ENCODE peak calls at places on chromosomes 12 and 14, in five cellular contexts. H, T, F, O and Q are unnamed samples.

GRCh38 chr12:50059440-50060119 is 2.2 kb downstream of the ASIC1 start:
- DNase-seq in O (no peak), H (peak; percentile 98), T (no peak), F (peak; percentile 48), Q (no peak)

GRCh38 chr14:103899316-103899715 is 28.9 kb upstream of the TDRD9 start:
- DNase-seq in O (no peak), T (peak; percentile 44), H (no peak), F (no peak), Q (no peak)

GRCh38 chr12:70891059-70891632 is 29.4 kb downstream of the PTPRR start:
- DNase-seq in F (no peak), O (no peak), H (no peak), T (no peak), Q (no peak)

GRCh38 chr14:72594099-72594901 is 299.6 kb downstream of the DPF3 start:
- DNase-seq in H (peak; percentile 67), F (no peak), O (no peak), T (no peak), Q (peak; percentile 27)

GRCh38 chr12:14185441-14186192 is 179.9 kb upstream of the ATF7IP start:
- DNase-seq in H (peak; percentile 51), F (peak; percentile 70), O (peak; percentile 45), T (no peak), Q (peak; percentile 48)

GRCh38 chr14:104864267-104865068 is 600 bp upstream of the CEP170B start:
- DNase-seq in F (peak; percentile 26), H (peak; percentile 1), T (peak; percentile 94), O (no peak), Q (no peak)

GRCh38 chr14:50225974-50226297 is 5.4 kb downstream of the SOS2 start:
- DNase-seq in O (no peak), F (peak; percentile 11), H (peak; percentile 58), T (no peak), Q (no peak)

GRCh38 chr14:43503508-43503907 is 1003.6 kb downstream of the FSCB start:
- DNase-seq in H (peak; percentile 0), F (no peak), T (no peak), O (no peak), Q (no peak)

GRCh38 chr14:51357250-51357649 is 117.2 kb downstream of the TMX1 start:
- DNase-seq in O (no peak), T (no peak), H (no peak), F (peak; percentile 54), Q (no peak)

GRCh38 chr12:12612403-12612802 is 727 bp downstream of the CREBL2 start:
- DNase-seq in O (peak; percentile 46), H (peak; percentile 84), F (peak; percentile 85), T (no peak), Q (peak; percentile 45)

GRCh38 chr12:7756993-7757392 is 8.0 kb upstream of the NANOGNB start:
- DNase-seq in O (no peak), T (no peak), H (no peak), F (no peak), Q (no peak)

GRCh38 chr12:112852810-112853209 is 54.0 kb upstream of the OAS1 start:
- DNase-seq in F (no peak), H (no peak), T (no peak), O (no peak), Q (no peak)

GRCh38 chr12:115403253-115403652 is 719.3 kb upstream of the TBX3 start:
- DNase-seq in O (no peak), H (no peak), T (no peak), F (no peak), Q (no peak)

GRCh38 chr12:45050751-45051489 is at the start of gene DBX2:
- DNase-seq in T (no peak), O (peak; percentile 17), H (no peak), F (peak; percentile 39), Q (no peak)

GRCh38 chr12:6424848-6425247 is 19.9 kb upstream of the CD27 start:
- DNase-seq in F (no peak), H (no peak), O (no peak), T (no peak), Q (no peak)

GRCh38 chr12:96190403-96191170 is 3.6 kb upstream of the ELK3 start:
- DNase-seq in T (no peak), O (no peak), F (peak; percentile 59), H (no peak), Q (no peak)

GRCh38 chr12:24396266-24396665 is 446.8 kb upstream of the SOX5 start:
- DNase-seq in H (no peak), O (no peak), F (peak; percentile 73), T (no peak), Q (no peak)

GRCh38 chr14:19823765-19824164 is 20.2 kb downstream of the OR4N2 start:
- DNase-seq in O (no peak), F (no peak), T (no peak), H (no peak), Q (no peak)

GRCh38 chr14:63939006-63939270 is 86.1 kb downstream of the SYNE2 start:
- DNase-seq in O (no peak), F (no peak), T (no peak), H (no peak), Q (no peak)

GRCh38 chr12:64810831-64811230 is 13.6 kb upstream of the TBC1D30 start:
- DNase-seq in F (no peak), H (no peak), O (no peak), T (no peak), Q (no peak)

GRCh38 chr14:69652942-69653680 is 41.7 kb downstream of the SUSD6 start:
- DNase-seq in F (no peak), O (no peak), T (no peak), H (peak; percentile 90), Q (peak; percentile 25)

GRCh38 chr14:34711169-34711568 is 3.2 kb downstream of the CFL2 start:
- DNase-seq in T (no peak), H (no peak), O (peak; percentile 73), F (peak; percentile 61), Q (peak; percentile 70)

GRCh38 chr12:49761677-49762467 is 20.5 kb downstream of the TMBIM6 start:
- DNase-seq in O (no peak), T (no peak), H (no peak), F (no peak), Q (no peak)

GRCh38 chr14:102554835-102555819 is 37.3 kb upstream of the RCOR1 start:
- DNase-seq in O (peak; percentile 84), H (peak; percentile 56), F (peak; percentile 60), T (peak; percentile 81), Q (peak; percentile 87)

GRCh38 chr12:10331642-10332239 is 24.1 kb downstream of the KLRD1 start:
- DNase-seq in H (peak; percentile 67), F (peak; percentile 62), T (no peak), O (peak; percentile 37), Q (peak; percentile 39)

GRCh38 chr12:97487470-97487869 is 24.9 kb downstream of the RMST start:
- DNase-seq in H (no peak), O (no peak), F (no peak), T (no peak), Q (no peak)

GRCh38 chr14:64244279-64244678 is 49.9 kb downstream of the ESR2 start:
- DNase-seq in T (no peak), O (no peak), F (peak; percentile 50), H (no peak), Q (no peak)

GRCh38 chr12:52945389-52946232 is 3.3 kb upstream of the KRT18 start:
- DNase-seq in F (peak; percentile 79), O (no peak), H (no peak), T (no peak), Q (no peak)

GRCh38 chr12:128783129-128783574 is 40.6 kb downstream of the SLC15A4 start:
- DNase-seq in T (no peak), F (no peak), O (peak; percentile 72), H (no peak), Q (peak; percentile 63)

GRCh38 chr14:77238996-77239395 is 32.0 kb downstream of the NGB start:
- DNase-seq in H (no peak), O (no peak), T (no peak), F (no peak), Q (no peak)